ENCODE peak calls at places on chromosomes 12 and 14, in eight cellular contexts. One of them, this sample, is unnamed.

GRCh38 chr12:116135209-116135930 is 142.1 kb downstream of the MED13L start:
- DNase-seq in PC-9: peak; percentile 50
- DNase-seq in left lung: no peak
- DNase-seq in Panc1: no peak
- DNase-seq in neural progenitor cell: no peak
- DNase-seq in OCI-LY7: no peak
- DNase-seq in uterus: no peak
- DNase-seq in colonic mucosa: no peak
- DNase-seq in this sample: no peak

GRCh38 chr14:72774141-72774540 is 119.8 kb downstream of the DPF3 start:
- DNase-seq in PC-9: no peak
- DNase-seq in left lung: no peak
- DNase-seq in Panc1: no peak
- DNase-seq in neural progenitor cell: no peak
- DNase-seq in OCI-LY7: no peak
- DNase-seq in uterus: no peak
- DNase-seq in colonic mucosa: peak; percentile 11
- DNase-seq in this sample: no peak

GRCh38 chr12:119178544-119179334 is at the start of gene HSPB8:
- DNase-seq in PC-9: peak; percentile 76
- DNase-seq in left lung: peak; percentile 94
- DNase-seq in Panc1: peak; percentile 69
- DNase-seq in neural progenitor cell: peak; percentile 47
- DNase-seq in OCI-LY7: no peak
- DNase-seq in uterus: peak; percentile 89
- DNase-seq in colonic mucosa: peak; percentile 57
- DNase-seq in this sample: peak; percentile 94

GRCh38 chr12:72133497-72134055 is 138.6 kb upstream of the TRHDE start:
- DNase-seq in PC-9: no peak
- DNase-seq in left lung: no peak
- DNase-seq in Panc1: no peak
- DNase-seq in neural progenitor cell: peak; percentile 3
- DNase-seq in OCI-LY7: no peak
- DNase-seq in uterus: no peak
- DNase-seq in colonic mucosa: no peak
- DNase-seq in this sample: no peak

GRCh38 chr12:42568952-42569916 is 20.3 kb downstream of the PRICKLE1 start:
- DNase-seq in PC-9: peak; percentile 47
- DNase-seq in left lung: no peak
- DNase-seq in Panc1: peak; percentile 25
- DNase-seq in neural progenitor cell: peak; percentile 55
- DNase-seq in OCI-LY7: peak; percentile 63
- DNase-seq in uterus: no peak
- DNase-seq in colonic mucosa: no peak
- DNase-seq in this sample: no peak

GRCh38 chr12:127398026-127398715 is 868.8 kb upstream of the TMEM132C start:
- DNase-seq in PC-9: no peak
- DNase-seq in left lung: no peak
- DNase-seq in Panc1: no peak
- DNase-seq in neural progenitor cell: no peak
- DNase-seq in OCI-LY7: no peak
- DNase-seq in uterus: no peak
- DNase-seq in colonic mucosa: no peak
- DNase-seq in this sample: no peak

GRCh38 chr12:65999564-66000280 is 130.8 kb downstream of the LLPH start:
- DNase-seq in PC-9: no peak
- DNase-seq in left lung: no peak
- DNase-seq in Panc1: no peak
- DNase-seq in neural progenitor cell: no peak
- DNase-seq in OCI-LY7: no peak
- DNase-seq in uterus: no peak
- DNase-seq in colonic mucosa: no peak
- DNase-seq in this sample: no peak

GRCh38 chr14:34985740-34986139 is 2.9 kb downstream of the SRP54 start:
- DNase-seq in PC-9: no peak
- DNase-seq in left lung: no peak
- DNase-seq in Panc1: no peak
- DNase-seq in neural progenitor cell: no peak
- DNase-seq in OCI-LY7: no peak
- DNase-seq in uterus: no peak
- DNase-seq in colonic mucosa: no peak
- DNase-seq in this sample: no peak

GRCh38 chr12:122051231-122051876 is 27.2 kb upstream of the MLXIP start:
- DNase-seq in PC-9: no peak
- DNase-seq in left lung: no peak
- DNase-seq in Panc1: no peak
- DNase-seq in neural progenitor cell: no peak
- DNase-seq in OCI-LY7: no peak
- DNase-seq in uterus: peak; percentile 47
- DNase-seq in colonic mucosa: no peak
- DNase-seq in this sample: no peak

GRCh38 chr14:99133563-99134332 is 138.2 kb downstream of the BCL11B start:
- DNase-seq in PC-9: no peak
- DNase-seq in left lung: no peak
- DNase-seq in Panc1: no peak
- DNase-seq in neural progenitor cell: no peak
- DNase-seq in OCI-LY7: no peak
- DNase-seq in uterus: peak; percentile 47
- DNase-seq in colonic mucosa: no peak
- DNase-seq in this sample: no peak

GRCh38 chr14:71532349-71532748 is 399.9 kb upstream of the RGS6 start:
- DNase-seq in PC-9: no peak
- DNase-seq in left lung: no peak
- DNase-seq in Panc1: no peak
- DNase-seq in neural progenitor cell: peak; percentile 23
- DNase-seq in OCI-LY7: no peak
- DNase-seq in uterus: no peak
- DNase-seq in colonic mucosa: no peak
- DNase-seq in this sample: no peak

DNA sequence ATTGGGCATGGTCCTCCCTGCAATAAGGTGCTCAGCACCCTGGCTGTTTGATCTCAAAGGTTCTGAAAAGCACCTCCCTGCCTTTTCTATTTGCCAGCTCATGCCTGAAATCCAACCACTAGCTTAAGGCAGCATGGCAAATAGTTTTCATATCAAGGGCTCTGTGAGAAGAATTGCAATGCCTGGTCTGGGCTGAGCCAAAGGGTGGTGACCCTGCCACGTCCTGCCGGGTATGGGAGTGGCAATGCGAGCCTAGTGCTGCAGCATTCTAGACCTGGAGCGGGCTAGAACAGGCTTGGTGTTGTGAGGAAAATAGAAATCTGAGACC is 2.3 kb upstream of the SCNN1A start:
- DNase-seq in PC-9: peak; percentile 96
- DNase-seq in left lung: peak; percentile 88
- DNase-seq in Panc1: no peak
- DNase-seq in neural progenitor cell: no peak
- DNase-seq in OCI-LY7: no peak
- DNase-seq in uterus: no peak
- DNase-seq in colonic mucosa: peak; percentile 82
- DNase-seq in this sample: no peak
- TF ChIP-seq CTCF in PC-9: no peak
- TF ChIP-seq CTCF in left lung: no peak
- TF ChIP-seq CTCF in Panc1: no peak
- TF ChIP-seq CTCF in neural progenitor cell: no peak
- TF ChIP-seq CTCF in OCI-LY7: no peak
- TF ChIP-seq CTCF in uterus: no peak
- TF ChIP-seq CTCF in colonic mucosa: no peak
- TF ChIP-seq CTCF in this sample: no peak

GRCh38 chr14:77593501-77593911 is 22.9 kb downstream of the SPTLC2 start:
- DNase-seq in PC-9: peak; percentile 99
- DNase-seq in left lung: no peak
- DNase-seq in Panc1: no peak
- DNase-seq in neural progenitor cell: no peak
- DNase-seq in OCI-LY7: peak; percentile 89
- DNase-seq in uterus: no peak
- DNase-seq in colonic mucosa: no peak
- DNase-seq in this sample: no peak

GRCh38 chr14:77589099-77589498 is 27.3 kb downstream of the SPTLC2 start:
- DNase-seq in PC-9: no peak
- DNase-seq in left lung: no peak
- DNase-seq in Panc1: no peak
- DNase-seq in neural progenitor cell: no peak
- DNase-seq in OCI-LY7: peak; percentile 55
- DNase-seq in uterus: no peak
- DNase-seq in colonic mucosa: no peak
- DNase-seq in this sample: no peak

GRCh38 chr14:77590845-77591506 is 25.5 kb downstream of the SPTLC2 start:
- DNase-seq in PC-9: peak; percentile 80
- DNase-seq in left lung: no peak
- DNase-seq in Panc1: no peak
- DNase-seq in neural progenitor cell: no peak
- DNase-seq in OCI-LY7: no peak
- DNase-seq in uterus: no peak
- DNase-seq in colonic mucosa: peak; percentile 70
- DNase-seq in this sample: no peak
- H3K4me1 ChIP-seq in PC-9: peaks cover 53% of the 10 kb centered on the region
- H3K4me1 ChIP-seq in left lung: peaks cover 81% of the 10 kb centered on the region
- H3K4me1 ChIP-seq in Panc1: no peaks in the 10 kb centered on the region
- H3K4me1 ChIP-seq in neural progenitor cell: no peaks in the 10 kb centered on the region
- H3K4me1 ChIP-seq in OCI-LY7: peaks cover 99% of the 10 kb centered on the region
- H3K4me1 ChIP-seq in uterus: no peaks in the 10 kb centered on the region
- H3K4me1 ChIP-seq in colonic mucosa: peaks cover 2% of the 10 kb centered on the region
- H3K4me1 ChIP-seq in this sample: no peaks in the 10 kb centered on the region

DNA sequence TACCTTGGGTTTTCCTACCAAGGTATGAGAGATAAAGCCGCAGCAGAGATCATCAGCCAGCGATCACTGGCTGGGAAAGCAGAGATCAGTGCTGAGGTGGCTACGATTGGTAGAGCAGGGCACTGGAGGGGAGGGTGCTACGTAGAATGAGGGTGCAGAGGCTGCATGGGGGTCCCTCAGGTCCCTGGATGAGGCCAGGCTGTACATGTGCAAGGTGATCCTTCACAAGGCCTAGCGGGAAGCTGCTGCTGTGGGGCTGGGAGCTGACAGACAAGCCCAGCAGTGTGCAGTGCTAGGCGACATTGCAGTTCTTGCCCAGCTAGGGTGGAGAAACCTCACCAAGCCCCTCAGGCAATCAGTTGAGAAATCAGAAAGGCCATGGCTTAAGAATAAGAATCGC is 37.1 kb upstream of the GPR132 start:
- DNase-seq in PC-9: no peak
- DNase-seq in left lung: no peak
- DNase-seq in Panc1: no peak
- DNase-seq in neural progenitor cell: no peak
- DNase-seq in OCI-LY7: no peak
- DNase-seq in uterus: no peak
- DNase-seq in colonic mucosa: no peak
- DNase-seq in this sample: no peak
- H3K9me3 ChIP-seq in PC-9: no peaks in the 10 kb centered on the region
- H3K9me3 ChIP-seq in left lung: no peaks in the 10 kb centered on the region
- H3K9me3 ChIP-seq in Panc1: no peaks in the 10 kb centered on the region
- H3K9me3 ChIP-seq in neural progenitor cell: no peaks in the 10 kb centered on the region
- H3K9me3 ChIP-seq in OCI-LY7: peaks cover 8% of the 10 kb centered on the region
- H3K9me3 ChIP-seq in uterus: no peaks in the 10 kb centered on the region
- H3K9me3 ChIP-seq in colonic mucosa: no peaks in the 10 kb centered on the region
- H3K9me3 ChIP-seq in this sample: no peaks in the 10 kb centered on the region

GRCh38 chr12:131571827-131572226 is 139.1 kb upstream of the SFSWAP start:
- DNase-seq in PC-9: no peak
- DNase-seq in left lung: no peak
- DNase-seq in Panc1: no peak
- DNase-seq in neural progenitor cell: no peak
- DNase-seq in OCI-LY7: no peak
- DNase-seq in uterus: no peak
- DNase-seq in colonic mucosa: no peak
- DNase-seq in this sample: no peak
- TF ChIP-seq CTCF in PC-9: no peak
- TF ChIP-seq CTCF in left lung: no peak
- TF ChIP-seq CTCF in Panc1: no peak
- TF ChIP-seq CTCF in neural progenitor cell: no peak
- TF ChIP-seq CTCF in OCI-LY7: no peak
- TF ChIP-seq CTCF in uterus: no peak
- TF ChIP-seq CTCF in colonic mucosa: no peak
- TF ChIP-seq CTCF in this sample: no peak

GRCh38 chr12:45263587-45263986 is 47.7 kb downstream of the ANO6 start:
- DNase-seq in PC-9: no peak
- DNase-seq in left lung: no peak
- DNase-seq in Panc1: no peak
- DNase-seq in neural progenitor cell: no peak
- DNase-seq in OCI-LY7: no peak
- DNase-seq in uterus: no peak
- DNase-seq in colonic mucosa: no peak
- DNase-seq in this sample: no peak
- H3K4me1 ChIP-seq in PC-9: peaks cover 62% of the 10 kb centered on the region
- H3K4me1 ChIP-seq in left lung: peaks cover 26% of the 10 kb centered on the region
- H3K4me1 ChIP-seq in Panc1: peaks cover 67% of the 10 kb centered on the region
- H3K4me1 ChIP-seq in neural progenitor cell: peaks cover 13% of the 10 kb centered on the region
- H3K4me1 ChIP-seq in OCI-LY7: no peaks in the 10 kb centered on the region
- H3K4me1 ChIP-seq in uterus: peaks cover 3% of the 10 kb centered on the region
- H3K4me1 ChIP-seq in colonic mucosa: no peaks in the 10 kb centered on the region
- H3K4me1 ChIP-seq in this sample: peaks cover 48% of the 10 kb centered on the region

GRCh38 chr12:133038310-133038709 is 1.0 kb downstream of the ZNF84 start:
- DNase-seq in PC-9: no peak
- DNase-seq in left lung: no peak
- DNase-seq in Panc1: no peak
- DNase-seq in neural progenitor cell: no peak
- DNase-seq in OCI-LY7: peak; percentile 8
- DNase-seq in uterus: no peak
- DNase-seq in colonic mucosa: no peak
- DNase-seq in this sample: no peak
- H3K9me3 ChIP-seq in PC-9: peaks cover 55% of the 10 kb centered on the region
- H3K9me3 ChIP-seq in left lung: peaks cover 81% of the 10 kb centered on the region
- H3K9me3 ChIP-seq in Panc1: peaks cover 50% of the 10 kb centered on the region
- H3K9me3 ChIP-seq in neural progenitor cell: peaks cover 51% of the 10 kb centered on the region
- H3K9me3 ChIP-seq in OCI-LY7: peaks cover 62% of the 10 kb centered on the region
- H3K9me3 ChIP-seq in uterus: peaks cover 52% of the 10 kb centered on the region
- H3K9me3 ChIP-seq in colonic mucosa: peaks cover 13% of the 10 kb centered on the region
- H3K9me3 ChIP-seq in this sample: peaks cover 72% of the 10 kb centered on the region

DNA sequence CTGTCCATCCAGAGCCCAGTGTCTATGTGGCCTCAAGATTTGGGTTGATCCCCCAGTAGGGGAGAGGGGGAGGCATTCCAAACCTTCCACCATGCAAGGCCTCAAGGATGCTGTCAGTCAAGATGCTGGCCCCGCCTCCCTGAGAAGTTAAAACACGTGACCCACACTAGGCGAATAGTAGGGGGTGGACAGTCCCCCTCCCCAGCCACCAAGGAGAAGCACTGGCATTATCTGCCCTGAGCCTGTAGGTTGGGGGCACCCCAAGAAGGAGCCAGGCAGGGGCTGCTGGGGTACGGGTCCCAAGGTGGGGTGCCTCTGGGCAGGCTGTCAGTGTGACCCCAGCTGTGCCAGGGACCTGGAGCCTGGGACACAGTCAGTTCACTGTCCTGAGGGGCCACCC is 2.3 kb downstream of the SLC25A29 start:
- DNase-seq in PC-9: no peak
- DNase-seq in left lung: no peak
- DNase-seq in Panc1: no peak
- DNase-seq in neural progenitor cell: peak; percentile 65
- DNase-seq in OCI-LY7: no peak
- DNase-seq in uterus: no peak
- DNase-seq in colonic mucosa: no peak
- DNase-seq in this sample: no peak
- TF ChIP-seq CTCF in PC-9: no peak
- TF ChIP-seq CTCF in left lung: no peak
- TF ChIP-seq CTCF in Panc1: no peak
- TF ChIP-seq CTCF in neural progenitor cell: no peak
- TF ChIP-seq CTCF in OCI-LY7: no peak
- TF ChIP-seq CTCF in uterus: no peak
- TF ChIP-seq CTCF in colonic mucosa: no peak
- TF ChIP-seq CTCF in this sample: no peak

This sample was measured in psoas muscle.